ENCODE peak calls at places on chromosomes 16 and 17, in nine cellular contexts. S is activated gamma-delta T cell treated with anti-CD3 and anti-CD28 coated beads, Interleukin-2, amount 50 U/mL, for 16 hours; H is stimulated activated CD8-positive, alpha-beta memory T cell treated with anti-CD3 and anti-CD28 coated beads, Interleukin-4, amount 100 ng/mL, for 1 hour; O is RPMI7951; A is HT1080; Z is transverse colon; L is NCI-H510A treated with DMSO at 0.1 percent for 48 hours; J is stimulated activated CD4-positive, alpha-beta T cell treated with anti-CD3 and anti-CD28 coated beads, Interleukin-4, amount 100 ng/mL, for 4 hours; V is GM13976. F is an unnamed sample.

GRCh38 chr16:73172621-73173312 is 124.8 kb upstream of the ZFHX3 start:
- DNase-seq in S (no peak), H (no peak), O (peak), A (peak), Z (peak), L (peak), J (no peak), V (no peak), F (no peak)

GRCh38 chr16:49467540-49468372 is 94.2 kb downstream of the C16orf78 start:
- DNase-seq in S (no peak), H (no peak), O (no peak), A (no peak), Z (no peak), L (no peak), J (no peak), V (no peak), F (no peak)

GRCh38 chr17:31444026-31444425 is 52.6 kb downstream of the RAB11FIP4 start:
- DNase-seq in S (no peak), H (no peak), O (no peak), A (no peak), Z (no peak), L (no peak), J (no peak), V (no peak), F (no peak)

GRCh38 chr17:21452377-21453143 is 76.4 kb downstream of the KCNJ12 start:
- DNase-seq in S (no peak), H (no peak), O (no peak), A (no peak), Z (peak), L (no peak), J (peak), V (no peak), F (no peak)

GRCh38 chr17:47785538-47786123 is 36.0 kb downstream of the OSBPL7 start:
- DNase-seq in S (no peak), H (no peak), O (peak), A (no peak), Z (no peak), L (no peak), J (no peak), V (no peak), F (no peak)

GRCh38 chr16:55036371-55036821 is 105.7 kb downstream of the IRX5 start:
- DNase-seq in S (no peak), H (no peak), O (peak), A (no peak), Z (no peak), L (no peak), J (no peak), V (no peak), F (no peak)

GRCh38 chr17:79814966-79815835 is 18.3 kb upstream of the CBX8 start:
- DNase-seq in S (no peak), H (no peak), O (no peak), A (no peak), Z (peak), L (no peak), J (no peak), V (no peak), F (no peak)

GRCh38 chr17:28973414-28973813 is 22.1 kb upstream of the PHF12 start:
- DNase-seq in S (no peak), H (no peak), O (peak), A (no peak), Z (no peak), L (peak), J (no peak), V (no peak), F (no peak)

GRCh38 chr17:75876938-75877751 is 1.2 kb downstream of the TRIM47 start:
- DNase-seq in S (no peak), H (no peak), O (peak), A (peak), Z (peak), L (peak), J (peak), V (no peak), F (no peak)

GRCh38 chr16:87558682-87559081 is 43.6 kb upstream of the JPH3 start:
- DNase-seq in S (no peak), H (no peak), O (no peak), A (no peak), Z (no peak), L (no peak), J (no peak), V (no peak), F (no peak)

GRCh38 chr17:30696234-30696633 is 128.3 kb downstream of the CRLF3 start:
- DNase-seq in S (no peak), H (no peak), O (no peak), A (no peak), Z (no peak), L (no peak), J (no peak), V (no peak), F (no peak)

GRCh38 chr16:85592700-85593502 is 20.2 kb upstream of the GSE1 start:
- DNase-seq in S (no peak), H (no peak), O (no peak), A (no peak), Z (no peak), L (no peak), J (no peak), V (no peak), F (no peak)

GRCh38 chr17:11140028-11140427 is 101.0 kb upstream of the SHISA6 start:
- DNase-seq in S (no peak), H (no peak), O (peak), A (no peak), Z (no peak), L (no peak), J (no peak), V (no peak), F (no peak)

GRCh38 chr16:85392756-85393673 is 220.1 kb upstream of the GSE1 start:
- DNase-seq in S (no peak), H (no peak), O (no peak), A (no peak), Z (no peak), L (no peak), J (no peak), V (no peak), F (no peak)

GRCh38 chr17:12631076-12631475 is 34.6 kb upstream of the MYOCD start:
- DNase-seq in S (no peak), H (no peak), O (peak), A (no peak), Z (no peak), L (no peak), J (no peak), V (no peak), F (no peak)

GRCh38 chr17:59437766-59438165 is 106.3 kb downstream of the YPEL2 start:
- DNase-seq in S (no peak), H (no peak), O (no peak), A (no peak), Z (no peak), L (no peak), J (no peak), V (no peak), F (no peak)

GRCh38 chr17:80877829-80878303 is 113.8 kb upstream of the CHMP6 start:
- DNase-seq in S (no peak), H (no peak), O (no peak), A (no peak), Z (peak), L (no peak), J (no peak), V (no peak), F (no peak)

GRCh38 chr17:65987988-65988387 is 203.9 kb downstream of the CEP112 start:
- DNase-seq in S (no peak), H (no peak), O (peak), A (peak), Z (peak), L (no peak), J (no peak), V (no peak), F (no peak)

GRCh38 chr16:86133847-86134375 is 234.9 kb downstream of the IRF8 start:
- DNase-seq in S (no peak), H (no peak), O (no peak), A (no peak), Z (no peak), L (no peak), J (no peak), V (peak), F (no peak)

GRCh38 chr16:35365675-35366074 is 1906.3 kb downstream of the TP53TG3F start:
- DNase-seq in S (no peak), H (no peak), O (no peak), A (no peak), Z (no peak), L (no peak), J (no peak), V (no peak), F (no peak)

GRCh38 chr17:58813712-58814111 is 58.1 kb downstream of the PPM1E start:
- DNase-seq in S (no peak), H (no peak), O (no peak), A (no peak), Z (no peak), L (no peak), J (no peak), V (no peak), F (no peak)

GRCh38 chr16:85279874-85280545 is 167.7 kb upstream of the CIBAR2 start:
- DNase-seq in S (no peak), H (no peak), O (no peak), A (no peak), Z (peak), L (no peak), J (no peak), V (no peak), F (no peak)

GRCh38 chr16:53998024-53998810 is 288.4 kb downstream of the IRX3 start:
- DNase-seq in S (no peak), H (no peak), O (no peak), A (no peak), Z (no peak), L (no peak), J (no peak), V (no peak), F (no peak)

GRCh38 chr16:83606486-83607030 is 201.2 kb upstream of the HSBP1 start:
- DNase-seq in S (no peak), H (no peak), O (no peak), A (peak), Z (no peak), L (no peak), J (no peak), V (no peak), F (no peak)

GRCh38 chr17:72515291-72516065 is 394.7 kb downstream of the SOX9 start:
- DNase-seq in S (no peak), H (no peak), O (peak), A (peak), Z (no peak), L (no peak), J (no peak), V (no peak), F (no peak)

GRCh38 chr17:64190468-64190867 is 60.5 kb upstream of the ERN1 start:
- DNase-seq in S (no peak), H (no peak), O (peak), A (no peak), Z (no peak), L (no peak), J (no peak), V (no peak), F (no peak)

GRCh38 chr17:70588003-70588402 is 418.7 kb downstream of the KCNJ2 start:
- DNase-seq in S (no peak), H (no peak), O (no peak), A (peak), Z (no peak), L (no peak), J (no peak), V (no peak), F (no peak)

GRCh38 chr16:85446846-85447656 is 166.1 kb upstream of the GSE1 start:
- DNase-seq in S (no peak), H (no peak), O (no peak), A (no peak), Z (peak), L (peak), J (no peak), V (peak), F (no peak)

GRCh38 chr16:60230666-60231065 is 1496.5 kb upstream of the GOT2 start:
- DNase-seq in S (no peak), H (no peak), O (peak), A (peak), Z (no peak), L (no peak), J (no peak), V (no peak), F (no peak)

GRCh38 chr17:43737722-43738121 is 20.9 kb downstream of the SOST start:
- DNase-seq in S (no peak), H (no peak), O (no peak), A (no peak), Z (no peak), L (no peak), J (no peak), V (no peak), F (no peak)

GRCh38 chr16:85773044-85773443 is 22.1 kb upstream of the C16orf74 start:
- DNase-seq in S (no peak), H (no peak), O (no peak), A (no peak), Z (no peak), L (no peak), J (no peak), V (no peak), F (no peak)

GRCh38 chr16:88430524-88431446 is 22.3 kb upstream of the ZFPM1 start:
- DNase-seq in S (peak), H (peak), O (no peak), A (no peak), Z (peak), L (no peak), J (peak), V (peak), F (no peak)

GRCh38 chr17:68613739-68614298 is 12.7 kb upstream of the FAM20A start:
- DNase-seq in S (no peak), H (no peak), O (peak), A (peak), Z (no peak), L (peak), J (no peak), V (peak), F (no peak)

GRCh38 chr16:21720533-21720932 is 56.8 kb downstream of the OTOA start:
- DNase-seq in S (no peak), H (no peak), O (no peak), A (no peak), Z (no peak), L (no peak), J (no peak), V (no peak), F (no peak)

GRCh38 chr17:8797621-8798175 is 1.5 kb downstream of the MFSD6L start:
- DNase-seq in S (no peak), H (no peak), O (no peak), A (no peak), Z (no peak), L (no peak), J (no peak), V (no peak), F (no peak)

GRCh38 chr17:66506641-66507040 is 204.2 kb downstream of the PRKCA start:
- DNase-seq in S (no peak), H (no peak), O (no peak), A (no peak), Z (no peak), L (no peak), J (no peak), V (no peak), F (no peak)

GRCh38 chr17:75832652-75833400 is 11.4 kb downstream of the UNC13D start:
- DNase-seq in S (peak), H (no peak), O (no peak), A (no peak), Z (no peak), L (peak), J (no peak), V (no peak), F (no peak)